ENCODE peak calls at places on chromosomes 3 and 15, in six cellular contexts. B, P, Y, V, X and O are unnamed samples. For H3K4me1, the result is how much of the 10 kb centered on the place peaks cover.

GRCh38 chr3:39426321-39426720 is 19.8 kb downstream of the RPSA start:
- DNase-seq in P (no peak), V (no peak), Y (no peak), X (no peak), B (no peak), O (no peak)

GRCh38 chr15:73866881-73867410 is 6.4 kb upstream of the TBC1D21 start:
- DNase-seq in P (peak), Y (no peak), B (no peak), V (no peak), X (peak), O (peak)

GRCh38 chr3:185934726-185935464 is 2.9 kb downstream of the TRA2B start:
- DNase-seq in Y (no peak), P (no peak), X (no peak), V (no peak), B (no peak), O (no peak)

GRCh38 chr15:74036271-74037170 is 42.0 kb downstream of the PML start:
- DNase-seq in B (peak), P (peak), X (peak), V (peak), Y (no peak), O (peak)

GRCh38 chr15:42632100-42632675 is 56.8 kb downstream of the STARD9 start:
- DNase-seq in V (no peak), P (no peak), B (no peak), Y (no peak), X (no peak), O (no peak)

GRCh38 chr15:63596666-63597032 is 538 bp upstream of the FBXL22 start:
- DNase-seq in V (no peak), P (no peak), Y (no peak), X (no peak), B (peak), O (no peak)

GRCh38 chr15:66653852-66654251 is 48.2 kb upstream of the SMAD6 start:
- DNase-seq in Y (no peak), V (no peak), B (no peak), X (no peak), P (no peak), O (no peak)

GRCh38 chr3:47475029-47475569 is 642 bp downstream of the SCAP start:
- DNase-seq in V (no peak), P (peak), X (no peak), Y (no peak), B (peak), O (no peak)

GRCh38 chr3:38139191-38139590 is 730 bp downstream of the MYD88 start:
- DNase-seq in Y (no peak), P (no peak), B (no peak), X (peak), V (no peak), O (no peak)

GRCh38 chr3:182962162-182962561 is 18.2 kb downstream of the DCUN1D1 start:
- DNase-seq in Y (no peak), P (no peak), B (no peak), V (no peak), X (no peak), O (no peak)

GRCh38 chr3:53614307-53614706 is 119.9 kb downstream of the CACNA1D start:
- DNase-seq in V (no peak), P (no peak), X (no peak), Y (no peak), B (no peak), O (no peak)

GRCh38 chr3:53613111-53613510 is 118.7 kb downstream of the CACNA1D start:
- DNase-seq in V (no peak), P (no peak), Y (no peak), X (no peak), B (no peak), O (no peak)

GRCh38 chr3:53616330-53616729 is 121.9 kb downstream of the CACNA1D start:
- DNase-seq in V (no peak), X (no peak), B (no peak), Y (no peak), P (no peak), O (no peak)

GRCh38 chr3:53616971-53617892 is 122.8 kb downstream of the CACNA1D start:
- DNase-seq in X (peak), P (no peak), Y (no peak), V (no peak), B (no peak), O (no peak)

DNA sequence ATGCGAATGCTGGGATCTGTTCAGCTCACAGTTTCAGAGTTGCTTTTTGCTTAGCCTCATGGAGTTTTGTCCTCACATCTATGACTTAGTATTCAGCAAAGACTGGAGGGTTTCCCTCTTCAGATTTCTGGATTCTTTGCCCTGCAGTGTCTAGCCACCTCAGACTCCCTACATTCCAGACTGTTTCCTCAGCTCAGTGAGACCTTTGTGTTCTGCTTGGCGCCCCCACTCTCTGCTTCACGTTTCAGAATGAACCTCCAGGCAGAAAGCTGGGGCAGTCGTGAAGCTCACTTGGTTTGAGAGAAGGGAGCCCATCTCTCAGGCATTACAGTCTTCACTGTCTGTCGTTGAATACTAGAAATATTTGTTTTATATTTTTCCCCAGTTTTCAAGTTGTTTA is 118.1 kb downstream of the CACNA1D start:
- DNase-seq in V (no peak), P (no peak), Y (no peak), B (no peak), X (no peak), O (peak)
- TF ChIP-seq YY1 in V (no peak), P (no peak), Y (no peak), B (no peak), X (no peak), O (no peak)

GRCh38 chr3:171833775-171834460 is 9.2 kb upstream of the TMEM212 start:
- DNase-seq in P (no peak), X (no peak), B (no peak), V (no peak), Y (no peak), O (no peak)
- TF ChIP-seq ZNF274 in P (no peak), X (no peak), B (no peak), V (no peak), Y (no peak), O (no peak)

DNA sequence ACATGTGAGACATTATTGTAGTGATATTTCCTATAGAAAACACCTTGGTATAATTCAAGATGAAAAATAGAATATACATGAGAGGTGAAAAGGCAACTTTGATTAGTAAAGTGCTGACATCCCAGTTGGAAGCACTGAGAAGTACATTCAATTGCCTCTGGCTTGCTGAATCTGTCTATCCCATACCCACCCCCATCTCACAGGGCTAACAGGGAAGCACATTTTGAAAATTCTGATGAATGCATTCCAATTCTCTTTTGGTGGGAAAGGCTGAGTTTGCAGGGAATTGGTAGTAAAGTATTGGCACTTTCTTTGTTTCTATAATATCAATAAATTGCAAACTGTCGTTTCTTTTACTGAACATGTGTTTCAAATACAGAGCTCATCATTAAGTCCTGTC is 122.9 kb downstream of the MBNL1 start:
- DNase-seq in B (no peak), V (no peak), P (no peak), X (no peak), Y (no peak), O (no peak)
- H3K4me1 ChIP-seq in B (under half), V (under half), P (under half), X (under half), Y (under half), O (under half)

DNA sequence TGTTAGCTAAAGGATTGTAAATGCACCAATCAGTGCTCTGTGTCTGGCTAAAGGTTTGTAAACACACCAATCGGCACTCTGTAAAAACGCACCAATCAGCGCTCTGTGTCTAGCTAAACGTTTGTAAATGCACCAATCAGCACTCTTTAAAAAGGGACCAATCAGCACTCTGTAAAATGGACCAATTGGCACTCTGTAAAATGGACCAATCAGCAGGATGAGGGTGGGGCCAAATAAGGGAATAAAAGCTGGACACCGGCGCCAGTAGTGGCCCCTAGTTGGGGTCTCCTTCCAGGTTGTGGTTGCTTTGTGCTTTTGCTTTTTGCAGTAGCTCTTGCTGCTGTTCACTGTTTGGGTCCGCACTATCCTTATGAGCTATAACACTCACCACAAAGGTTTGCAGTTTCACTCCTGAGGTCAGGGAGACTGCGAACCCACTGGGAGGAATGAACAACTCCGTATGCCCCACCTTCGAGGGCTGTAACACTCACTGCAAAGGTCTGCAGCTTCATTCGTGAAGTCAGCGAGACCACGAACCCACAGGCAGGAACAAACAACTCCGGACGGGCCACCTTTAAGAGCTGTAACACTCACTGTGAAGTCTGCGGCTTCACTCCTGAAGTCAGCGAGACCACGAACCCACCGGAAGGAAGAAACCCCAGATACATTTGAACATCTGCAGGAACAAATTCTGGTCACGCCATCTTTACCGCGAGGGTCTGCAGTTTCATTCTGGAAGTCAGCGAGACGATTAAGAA is 1.1 kb upstream of the SUCLG2 start:
- DNase-seq in Y (peak), X (no peak), B (peak), P (no peak), V (no peak), O (no peak)
- TF ChIP-seq YY1 in Y (peak), X (no peak), B (no peak), P (no peak), V (no peak), O (no peak)

GRCh38 chr3:172289583-172289982 is 158.7 kb downstream of the GHSR start:
- DNase-seq in Y (no peak), P (no peak), X (no peak), V (no peak), B (no peak), O (no peak)
- TF ChIP-seq ZNF274 in Y (no peak), P (no peak), X (no peak), V (no peak), B (no peak), O (no peak)

DNA sequence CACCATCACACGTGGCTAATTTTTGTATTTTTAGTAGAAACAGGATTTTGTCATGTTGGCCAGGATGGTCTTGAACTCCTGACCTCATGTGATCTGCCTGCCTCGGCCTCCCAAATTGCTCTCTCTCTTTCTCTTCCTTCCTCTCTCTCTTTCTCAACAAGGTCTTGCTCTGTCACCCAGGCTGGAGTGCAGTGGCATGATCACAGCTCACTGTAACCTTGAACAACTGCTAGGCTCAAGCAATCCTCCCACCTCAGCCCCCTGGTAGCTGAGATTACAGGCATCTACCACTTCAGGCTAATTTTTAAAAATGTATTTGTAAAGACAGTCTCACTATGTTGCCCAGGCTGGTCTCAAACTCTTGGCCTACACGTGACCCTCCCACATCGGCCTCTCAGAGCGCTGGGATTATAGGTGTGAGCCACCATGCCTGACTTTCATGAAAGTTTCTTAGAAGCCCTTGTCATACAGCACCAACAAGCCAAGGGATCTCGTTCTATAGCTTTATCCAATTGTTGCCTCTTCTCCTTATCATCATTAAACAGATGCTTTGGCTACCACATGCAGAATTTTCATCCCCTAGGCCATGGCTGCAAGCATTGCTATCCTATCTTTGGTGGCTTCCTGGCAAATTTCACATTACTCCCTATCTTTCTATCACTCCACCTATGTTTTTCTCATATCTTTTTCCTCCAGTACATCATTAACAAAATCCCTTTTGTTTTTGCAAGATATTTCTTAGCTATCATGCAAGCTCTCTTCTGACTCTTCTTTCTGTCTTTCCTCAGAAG is 5.7 kb downstream of the CCDC32 start:
- DNase-seq in V (no peak), B (no peak), Y (no peak), X (no peak), P (peak), O (no peak)
- H3K4me1 ChIP-seq in V (under half), B (under half), Y (under half), X (under half), P (under half), O (under half)

GRCh38 chr3:156633335-156633734 is 41.1 kb upstream of the TIPARP start:
- DNase-seq in P (no peak), X (no peak), V (no peak), Y (no peak), B (no peak), O (no peak)
- TF ChIP-seq YY1 in P (no peak), X (no peak), V (no peak), Y (no peak), B (no peak), O (no peak)

DNA sequence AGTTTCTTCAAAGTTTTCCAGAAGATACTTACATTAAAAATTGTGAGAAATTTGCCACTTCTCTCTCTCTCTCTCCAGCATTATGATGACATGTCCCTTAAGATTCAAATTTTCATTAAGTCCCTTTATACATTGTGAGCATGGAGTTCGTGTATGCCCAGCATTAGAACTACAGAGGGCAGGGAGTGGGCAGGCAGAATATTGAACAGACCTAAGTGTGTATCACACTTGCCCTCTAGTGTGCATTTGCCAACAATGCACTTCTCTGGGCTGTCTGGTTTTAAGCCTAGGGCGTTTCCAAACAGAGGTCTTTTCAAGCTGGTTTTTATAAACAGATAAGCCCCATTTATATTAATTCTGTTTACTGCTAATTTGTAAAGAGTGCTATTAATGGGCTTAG is 28.3 kb upstream of the CMSS1 start:
- DNase-seq in Y (no peak), V (peak), X (no peak), P (peak), B (peak), O (no peak)
- TF ChIP-seq ZNF274 in Y (no peak), V (no peak), X (no peak), P (no peak), B (no peak), O (no peak)